ENCODE peak calls at places on chromosomes 3 and 15, in seven cellular contexts. One of them, this sample, is unnamed.

GRCh38 chr3:123344175-123344908 is 104.5 kb downstream of the ADCY5 start:
- DNase-seq in H1: no peak
- DNase-seq in A549: no peak
- DNase-seq in HCT116: no peak
- DNase-seq in K562: no peak
- DNase-seq in GM12878: no peak
- DNase-seq in HepG2: no peak
- DNase-seq in this sample: peak

GRCh38 chr3:112813016-112813415 is 33.6 kb downstream of the CD200R1L start:
- DNase-seq in H1: no peak
- DNase-seq in A549: no peak
- DNase-seq in HCT116: no peak
- DNase-seq in K562: peak
- DNase-seq in GM12878: no peak
- DNase-seq in HepG2: no peak
- DNase-seq in this sample: no peak

GRCh38 chr3:183824761-183825379 is 507 bp downstream of the MAP6D1 start:
- DNase-seq in H1: peak
- DNase-seq in A549: no peak
- DNase-seq in HCT116: no peak
- DNase-seq in K562: no peak
- DNase-seq in GM12878: no peak
- DNase-seq in HepG2: no peak
- DNase-seq in this sample: no peak

GRCh38 chr15:57506422-57506821 is 85.3 kb upstream of the MYZAP start:
- DNase-seq in H1: peak
- DNase-seq in A549: peak
- DNase-seq in HCT116: no peak
- DNase-seq in K562: peak
- DNase-seq in GM12878: no peak
- DNase-seq in HepG2: no peak
- DNase-seq in this sample: no peak

GRCh38 chr3:50388720-50389352 is 29.5 kb upstream of the TMEM115 start:
- DNase-seq in H1: no peak
- DNase-seq in A549: no peak
- DNase-seq in HCT116: no peak
- DNase-seq in K562: no peak
- DNase-seq in GM12878: no peak
- DNase-seq in HepG2: no peak
- DNase-seq in this sample: no peak

GRCh38 chr3:72152551-72153476 is 367.9 kb upstream of the PROK2 start:
- DNase-seq in H1: no peak
- DNase-seq in A549: peak
- DNase-seq in HCT116: peak
- DNase-seq in K562: peak
- DNase-seq in GM12878: no peak
- DNase-seq in HepG2: peak
- DNase-seq in this sample: peak

GRCh38 chr3:183339461-183340086 is 86.5 kb downstream of the B3GNT5 start:
- DNase-seq in H1: no peak
- DNase-seq in A549: no peak
- DNase-seq in HCT116: no peak
- DNase-seq in K562: no peak
- DNase-seq in GM12878: no peak
- DNase-seq in HepG2: no peak
- DNase-seq in this sample: no peak

GRCh38 chr3:135779590-135780235 is 185.8 kb upstream of the PPP2R3A start:
- DNase-seq in H1: no peak
- DNase-seq in A549: no peak
- DNase-seq in HCT116: no peak
- DNase-seq in K562: no peak
- DNase-seq in GM12878: no peak
- DNase-seq in HepG2: no peak
- DNase-seq in this sample: no peak

GRCh38 chr3:102176393-102176792 is 258.4 kb upstream of the ZPLD1 start:
- DNase-seq in H1: no peak
- DNase-seq in A549: no peak
- DNase-seq in HCT116: no peak
- DNase-seq in K562: no peak
- DNase-seq in GM12878: no peak
- DNase-seq in HepG2: no peak
- DNase-seq in this sample: no peak

GRCh38 chr3:103963599-103963998 is 1403.1 kb upstream of the ALCAM start:
- DNase-seq in H1: no peak
- DNase-seq in A549: no peak
- DNase-seq in HCT116: no peak
- DNase-seq in K562: no peak
- DNase-seq in GM12878: no peak
- DNase-seq in HepG2: peak
- DNase-seq in this sample: no peak

GRCh38 chr15:41692049-41692448 is 31.8 kb downstream of the MGA start:
- DNase-seq in H1: no peak
- DNase-seq in A549: no peak
- DNase-seq in HCT116: no peak
- DNase-seq in K562: no peak
- DNase-seq in GM12878: no peak
- DNase-seq in HepG2: no peak
- DNase-seq in this sample: no peak

DNA sequence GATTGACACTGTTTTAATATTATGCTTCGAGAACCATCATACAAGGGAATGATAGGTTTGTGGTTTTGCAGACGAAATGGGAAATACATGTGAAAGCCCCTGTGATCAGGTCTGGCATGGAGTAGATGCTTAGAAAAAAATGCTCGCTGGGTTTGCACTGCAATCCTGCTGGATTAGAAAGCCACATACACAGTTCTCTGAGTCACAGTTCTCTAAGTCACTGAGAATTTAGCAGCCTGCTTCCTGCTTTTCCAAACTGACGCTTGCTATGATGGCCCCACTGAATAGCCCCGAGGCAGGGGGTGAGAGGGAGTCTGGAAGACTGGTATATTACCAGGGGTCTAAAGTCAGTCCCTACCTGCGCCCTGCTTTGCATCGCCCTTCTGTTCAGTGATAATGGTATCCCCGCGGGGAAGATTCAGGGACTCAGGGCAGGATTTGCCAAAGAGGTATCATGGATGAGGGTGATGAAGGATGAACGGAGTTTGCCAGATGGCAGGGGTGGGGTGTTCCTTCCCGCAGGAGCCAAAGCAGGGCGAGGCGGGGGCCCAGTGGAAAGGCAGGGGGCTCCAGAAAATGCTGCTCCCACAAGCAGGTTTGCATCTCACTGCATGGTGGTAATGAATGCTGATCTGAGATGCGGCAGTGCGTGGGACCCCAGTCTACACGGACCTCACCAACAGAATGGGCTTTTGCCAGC is 82.3 kb downstream of the IQSEC1 start:
- DNase-seq in H1: no peak
- DNase-seq in A549: no peak
- DNase-seq in HCT116: no peak
- DNase-seq in K562: no peak
- DNase-seq in GM12878: no peak
- DNase-seq in HepG2: no peak
- DNase-seq in this sample: peak
- TF ChIP-seq CEBPB in H1: no peak
- TF ChIP-seq CEBPB in A549: no peak
- TF ChIP-seq CEBPB in HCT116: no peak
- TF ChIP-seq CEBPB in K562: no peak
- TF ChIP-seq CEBPB in GM12878: no peak
- TF ChIP-seq CEBPB in HepG2: no peak
- TF ChIP-seq CEBPB in this sample: peak

GRCh38 chr3:124393340-124393739 is 336.9 kb upstream of the UMPS start:
- DNase-seq in H1: no peak
- DNase-seq in A549: no peak
- DNase-seq in HCT116: no peak
- DNase-seq in K562: no peak
- DNase-seq in GM12878: no peak
- DNase-seq in HepG2: no peak
- DNase-seq in this sample: no peak

GRCh38 chr3:124397088-124397487 is 333.2 kb upstream of the UMPS start:
- DNase-seq in H1: no peak
- DNase-seq in A549: no peak
- DNase-seq in HCT116: no peak
- DNase-seq in K562: no peak
- DNase-seq in GM12878: no peak
- DNase-seq in HepG2: no peak
- DNase-seq in this sample: no peak

GRCh38 chr3:124396397-124396796 is 333.9 kb upstream of the UMPS start:
- DNase-seq in H1: no peak
- DNase-seq in A549: no peak
- DNase-seq in HCT116: no peak
- DNase-seq in K562: no peak
- DNase-seq in GM12878: no peak
- DNase-seq in HepG2: no peak
- DNase-seq in this sample: no peak

GRCh38 chr3:124395165-124395564 is 335.1 kb upstream of the UMPS start:
- DNase-seq in H1: no peak
- DNase-seq in A549: no peak
- DNase-seq in HCT116: no peak
- DNase-seq in K562: no peak
- DNase-seq in GM12878: no peak
- DNase-seq in HepG2: no peak
- DNase-seq in this sample: no peak

DNA sequence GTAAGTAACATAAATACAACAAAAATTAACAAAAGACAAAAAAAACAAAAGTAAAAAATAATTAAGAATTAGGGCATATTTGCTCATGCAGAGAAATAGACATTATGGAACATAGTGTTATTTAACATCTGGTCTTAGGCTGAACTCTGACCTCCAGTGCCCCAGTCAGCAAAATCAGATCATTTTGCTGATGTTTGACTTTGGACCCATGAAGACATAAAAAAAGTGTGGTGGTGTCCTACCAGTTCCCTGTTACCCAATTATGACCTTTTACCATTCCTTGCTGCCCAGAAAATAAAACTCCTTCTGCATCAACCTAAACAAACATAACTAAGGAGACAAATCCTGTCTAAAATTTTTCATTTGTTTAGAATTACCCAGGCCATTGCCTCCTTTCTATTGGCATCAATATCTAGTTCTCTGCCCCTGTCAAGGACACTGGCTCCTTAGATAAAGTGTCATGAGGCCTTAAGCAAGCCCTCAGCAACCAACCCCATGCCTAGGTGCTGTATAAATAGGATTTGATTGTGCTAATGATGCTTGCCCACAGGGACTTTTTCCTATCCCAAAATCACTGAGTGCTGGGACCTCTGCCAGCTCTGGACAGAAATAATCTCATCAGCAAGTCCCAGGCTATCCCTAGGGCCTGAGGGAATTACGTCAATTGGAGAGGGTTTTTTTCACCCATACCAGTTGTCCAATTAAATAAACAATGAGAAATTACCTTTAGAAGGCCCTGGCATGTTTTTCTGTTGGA is 334.5 kb upstream of the UMPS start:
- DNase-seq in H1: no peak
- DNase-seq in A549: no peak
- DNase-seq in HCT116: no peak
- DNase-seq in K562: no peak
- DNase-seq in GM12878: no peak
- DNase-seq in HepG2: no peak
- DNase-seq in this sample: peak
- H3K4me3 ChIP-seq in H1: no peak
- H3K4me3 ChIP-seq in A549: no peak
- H3K4me3 ChIP-seq in HCT116: no peak
- H3K4me3 ChIP-seq in K562: no peak
- H3K4me3 ChIP-seq in GM12878: no peak
- H3K4me3 ChIP-seq in HepG2: no peak
- H3K4me3 ChIP-seq in this sample: no peak

GRCh38 chr3:189262746-189263145 is 91.0 kb downstream of the TPRG1 start:
- DNase-seq in H1: no peak
- DNase-seq in A549: no peak
- DNase-seq in HCT116: no peak
- DNase-seq in K562: no peak
- DNase-seq in GM12878: no peak
- DNase-seq in HepG2: no peak
- DNase-seq in this sample: no peak

GRCh38 chr3:189270248-189270832 is 98.6 kb downstream of the TPRG1 start:
- DNase-seq in H1: no peak
- DNase-seq in A549: peak
- DNase-seq in HCT116: peak
- DNase-seq in K562: no peak
- DNase-seq in GM12878: no peak
- DNase-seq in HepG2: peak
- DNase-seq in this sample: peak

GRCh38 chr3:189272500-189273119 is 100.8 kb downstream of the TPRG1 start:
- DNase-seq in H1: no peak
- DNase-seq in A549: peak
- DNase-seq in HCT116: no peak
- DNase-seq in K562: no peak
- DNase-seq in GM12878: no peak
- DNase-seq in HepG2: no peak
- DNase-seq in this sample: no peak

GRCh38 chr3:189269356-189269755 is 97.6 kb downstream of the TPRG1 start:
- DNase-seq in H1: no peak
- DNase-seq in A549: no peak
- DNase-seq in HCT116: no peak
- DNase-seq in K562: no peak
- DNase-seq in GM12878: no peak
- DNase-seq in HepG2: no peak
- DNase-seq in this sample: no peak

DNA sequence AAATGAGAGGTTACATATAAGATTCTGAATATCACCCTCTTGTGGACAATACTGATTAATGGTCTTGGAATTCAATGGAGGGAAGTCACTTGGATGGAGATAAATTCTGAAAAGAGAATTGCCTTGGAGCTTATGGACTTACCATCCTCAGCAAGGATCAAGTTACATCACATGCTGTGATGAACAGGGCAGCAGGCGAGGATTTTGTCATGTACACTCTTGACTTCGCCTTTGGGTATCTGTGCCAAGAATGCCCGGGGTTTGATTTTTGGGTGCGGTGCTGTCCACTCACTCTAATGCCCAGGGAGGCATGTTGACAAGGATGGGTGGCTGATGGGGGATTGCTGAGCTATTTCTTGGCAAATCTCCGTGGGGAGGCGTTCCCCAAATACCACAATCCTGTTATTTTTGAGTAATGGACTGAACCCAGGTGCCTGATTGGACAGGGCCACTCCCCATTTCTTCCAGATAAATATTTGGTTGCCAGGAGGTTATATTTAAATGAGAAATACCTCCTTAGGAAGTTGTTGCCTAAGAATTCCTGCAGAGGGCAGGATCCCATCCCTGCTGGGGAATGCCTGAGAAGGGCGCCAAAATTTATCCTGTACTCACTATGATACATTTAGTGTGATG is 96.3 kb downstream of the TPRG1 start:
- DNase-seq in H1: no peak
- DNase-seq in A549: peak
- DNase-seq in HCT116: peak
- DNase-seq in K562: no peak
- DNase-seq in GM12878: no peak
- DNase-seq in HepG2: peak
- DNase-seq in this sample: no peak
- TF ChIP-seq CEBPB in H1: no peak
- TF ChIP-seq CEBPB in A549: no peak
- TF ChIP-seq CEBPB in HCT116: no peak
- TF ChIP-seq CEBPB in K562: no peak
- TF ChIP-seq CEBPB in GM12878: no peak
- TF ChIP-seq CEBPB in HepG2: no peak
- TF ChIP-seq CEBPB in this sample: no peak

GRCh38 chr3:193977622-193978021 is 158.3 kb upstream of the HES1 start:
- DNase-seq in H1: no peak
- DNase-seq in A549: no peak
- DNase-seq in HCT116: no peak
- DNase-seq in K562: no peak
- DNase-seq in GM12878: no peak
- DNase-seq in HepG2: no peak
- DNase-seq in this sample: no peak
- H3K4me3 ChIP-seq in H1: no peak
- H3K4me3 ChIP-seq in A549: no peak
- H3K4me3 ChIP-seq in HCT116: no peak
- H3K4me3 ChIP-seq in K562: no peak
- H3K4me3 ChIP-seq in GM12878: no peak
- H3K4me3 ChIP-seq in HepG2: no peak
- H3K4me3 ChIP-seq in this sample: no peak

This sample was measured in IMR-90.